ENCODE peak calls at places on chromosomes 11 and 22, in four cellular contexts. One of them, this sample, is unnamed.

GRCh38 chr11:73281796-73282660 is 9.9 kb downstream of the P2RY6 start:
- DNase-seq in BE2C: no peak
- DNase-seq in stimulated activated CD4-positive, alpha-beta T cell treated with anti-CD3 and anti-CD28 coated beads, Interleukin-4, amount 100 ng/mL, for 1 hour: no peak
- DNase-seq in activated naive CD8-positive, alpha-beta T cell treated with anti-CD3 and anti-CD28 coated beads, Interleukin-2, amount 50 U/mL, for 24 hours: no peak
- DNase-seq in this sample: no peak

GRCh38 chr22:30969532-30970355 is 679 bp downstream of the TUG1 start:
- DNase-seq in BE2C: peak; percentile 42
- DNase-seq in stimulated activated CD4-positive, alpha-beta T cell treated with anti-CD3 and anti-CD28 coated beads, Interleukin-4, amount 100 ng/mL, for 1 hour: peak; percentile 48
- DNase-seq in activated naive CD8-positive, alpha-beta T cell treated with anti-CD3 and anti-CD28 coated beads, Interleukin-2, amount 50 U/mL, for 24 hours: peak; percentile 45
- DNase-seq in this sample: no peak

GRCh38 chr11:85685820-85686459 is at the start of gene CCDC89:
- DNase-seq in BE2C: peak; percentile 77
- DNase-seq in stimulated activated CD4-positive, alpha-beta T cell treated with anti-CD3 and anti-CD28 coated beads, Interleukin-4, amount 100 ng/mL, for 1 hour: no peak
- DNase-seq in activated naive CD8-positive, alpha-beta T cell treated with anti-CD3 and anti-CD28 coated beads, Interleukin-2, amount 50 U/mL, for 24 hours: no peak
- DNase-seq in this sample: no peak

GRCh38 chr22:21802673-21803072 is 64.8 kb downstream of the MAPK1 start:
- DNase-seq in BE2C: no peak
- DNase-seq in stimulated activated CD4-positive, alpha-beta T cell treated with anti-CD3 and anti-CD28 coated beads, Interleukin-4, amount 100 ng/mL, for 1 hour: no peak
- DNase-seq in activated naive CD8-positive, alpha-beta T cell treated with anti-CD3 and anti-CD28 coated beads, Interleukin-2, amount 50 U/mL, for 24 hours: no peak
- DNase-seq in this sample: no peak

GRCh38 chr11:27205269-27205668 is 157.7 kb downstream of the CCDC34 start:
- DNase-seq in BE2C: no peak
- DNase-seq in stimulated activated CD4-positive, alpha-beta T cell treated with anti-CD3 and anti-CD28 coated beads, Interleukin-4, amount 100 ng/mL, for 1 hour: no peak
- DNase-seq in activated naive CD8-positive, alpha-beta T cell treated with anti-CD3 and anti-CD28 coated beads, Interleukin-2, amount 50 U/mL, for 24 hours: no peak
- DNase-seq in this sample: no peak

GRCh38 chr22:28116261-28116673 is 197.2 kb upstream of the PITPNB start:
- DNase-seq in BE2C: no peak
- DNase-seq in stimulated activated CD4-positive, alpha-beta T cell treated with anti-CD3 and anti-CD28 coated beads, Interleukin-4, amount 100 ng/mL, for 1 hour: no peak
- DNase-seq in activated naive CD8-positive, alpha-beta T cell treated with anti-CD3 and anti-CD28 coated beads, Interleukin-2, amount 50 U/mL, for 24 hours: no peak
- DNase-seq in this sample: no peak

GRCh38 chr22:32327066-32327465 is 30.6 kb upstream of the RFPL3 start:
- DNase-seq in BE2C: no peak
- DNase-seq in stimulated activated CD4-positive, alpha-beta T cell treated with anti-CD3 and anti-CD28 coated beads, Interleukin-4, amount 100 ng/mL, for 1 hour: no peak
- DNase-seq in activated naive CD8-positive, alpha-beta T cell treated with anti-CD3 and anti-CD28 coated beads, Interleukin-2, amount 50 U/mL, for 24 hours: no peak
- DNase-seq in this sample: no peak

GRCh38 chr22:22378446-22379415 is 129.8 kb downstream of the ZNF280B start:
- DNase-seq in BE2C: no peak
- DNase-seq in stimulated activated CD4-positive, alpha-beta T cell treated with anti-CD3 and anti-CD28 coated beads, Interleukin-4, amount 100 ng/mL, for 1 hour: no peak
- DNase-seq in activated naive CD8-positive, alpha-beta T cell treated with anti-CD3 and anti-CD28 coated beads, Interleukin-2, amount 50 U/mL, for 24 hours: no peak
- DNase-seq in this sample: no peak

GRCh38 chr11:44950036-44950624 is 553 bp downstream of the TP53I11 start:
- DNase-seq in BE2C: peak; percentile 28
- DNase-seq in stimulated activated CD4-positive, alpha-beta T cell treated with anti-CD3 and anti-CD28 coated beads, Interleukin-4, amount 100 ng/mL, for 1 hour: peak; percentile 45
- DNase-seq in activated naive CD8-positive, alpha-beta T cell treated with anti-CD3 and anti-CD28 coated beads, Interleukin-2, amount 50 U/mL, for 24 hours: peak; percentile 58
- DNase-seq in this sample: peak; percentile 39

GRCh38 chr11:8766043-8766992 is 83.7 kb downstream of the RPL27A start:
- DNase-seq in BE2C: no peak
- DNase-seq in stimulated activated CD4-positive, alpha-beta T cell treated with anti-CD3 and anti-CD28 coated beads, Interleukin-4, amount 100 ng/mL, for 1 hour: no peak
- DNase-seq in activated naive CD8-positive, alpha-beta T cell treated with anti-CD3 and anti-CD28 coated beads, Interleukin-2, amount 50 U/mL, for 24 hours: no peak
- DNase-seq in this sample: no peak

GRCh38 chr11:134647066-134647746 is 235.2 kb upstream of the B3GAT1 start:
- DNase-seq in BE2C: no peak
- DNase-seq in stimulated activated CD4-positive, alpha-beta T cell treated with anti-CD3 and anti-CD28 coated beads, Interleukin-4, amount 100 ng/mL, for 1 hour: no peak
- DNase-seq in activated naive CD8-positive, alpha-beta T cell treated with anti-CD3 and anti-CD28 coated beads, Interleukin-2, amount 50 U/mL, for 24 hours: no peak
- DNase-seq in this sample: no peak

GRCh38 chr11:60991457-60991856 is 20.0 kb downstream of the CD6 start:
- DNase-seq in BE2C: no peak
- DNase-seq in stimulated activated CD4-positive, alpha-beta T cell treated with anti-CD3 and anti-CD28 coated beads, Interleukin-4, amount 100 ng/mL, for 1 hour: no peak
- DNase-seq in activated naive CD8-positive, alpha-beta T cell treated with anti-CD3 and anti-CD28 coated beads, Interleukin-2, amount 50 U/mL, for 24 hours: no peak
- DNase-seq in this sample: no peak

GRCh38 chr11:96228472-96228871 is 114.5 kb downstream of the MAML2 start:
- DNase-seq in BE2C: peak; percentile 28
- DNase-seq in stimulated activated CD4-positive, alpha-beta T cell treated with anti-CD3 and anti-CD28 coated beads, Interleukin-4, amount 100 ng/mL, for 1 hour: no peak
- DNase-seq in activated naive CD8-positive, alpha-beta T cell treated with anti-CD3 and anti-CD28 coated beads, Interleukin-2, amount 50 U/mL, for 24 hours: no peak
- DNase-seq in this sample: no peak

GRCh38 chr11:29578806-29579205 is 438.0 kb downstream of the KCNA4 start:
- DNase-seq in BE2C: no peak
- DNase-seq in stimulated activated CD4-positive, alpha-beta T cell treated with anti-CD3 and anti-CD28 coated beads, Interleukin-4, amount 100 ng/mL, for 1 hour: no peak
- DNase-seq in activated naive CD8-positive, alpha-beta T cell treated with anti-CD3 and anti-CD28 coated beads, Interleukin-2, amount 50 U/mL, for 24 hours: no peak
- DNase-seq in this sample: no peak

GRCh38 chr11:123545726-123546125 is 108.7 kb downstream of the SCN3B start:
- DNase-seq in BE2C: no peak
- DNase-seq in stimulated activated CD4-positive, alpha-beta T cell treated with anti-CD3 and anti-CD28 coated beads, Interleukin-4, amount 100 ng/mL, for 1 hour: no peak
- DNase-seq in activated naive CD8-positive, alpha-beta T cell treated with anti-CD3 and anti-CD28 coated beads, Interleukin-2, amount 50 U/mL, for 24 hours: no peak
- DNase-seq in this sample: no peak

GRCh38 chr11:64585150-64585549 is 5.9 kb upstream of the SLC22A12 start:
- DNase-seq in BE2C: no peak
- DNase-seq in stimulated activated CD4-positive, alpha-beta T cell treated with anti-CD3 and anti-CD28 coated beads, Interleukin-4, amount 100 ng/mL, for 1 hour: no peak
- DNase-seq in activated naive CD8-positive, alpha-beta T cell treated with anti-CD3 and anti-CD28 coated beads, Interleukin-2, amount 50 U/mL, for 24 hours: no peak
- DNase-seq in this sample: no peak

GRCh38 chr11:134506046-134506445 is 94.0 kb upstream of the B3GAT1 start:
- DNase-seq in BE2C: no peak
- DNase-seq in stimulated activated CD4-positive, alpha-beta T cell treated with anti-CD3 and anti-CD28 coated beads, Interleukin-4, amount 100 ng/mL, for 1 hour: no peak
- DNase-seq in activated naive CD8-positive, alpha-beta T cell treated with anti-CD3 and anti-CD28 coated beads, Interleukin-2, amount 50 U/mL, for 24 hours: no peak
- DNase-seq in this sample: no peak

GRCh38 chr22:40239345-40239683 is 61.6 kb downstream of the TNRC6B start:
- DNase-seq in BE2C: no peak
- DNase-seq in stimulated activated CD4-positive, alpha-beta T cell treated with anti-CD3 and anti-CD28 coated beads, Interleukin-4, amount 100 ng/mL, for 1 hour: no peak
- DNase-seq in activated naive CD8-positive, alpha-beta T cell treated with anti-CD3 and anti-CD28 coated beads, Interleukin-2, amount 50 U/mL, for 24 hours: no peak
- DNase-seq in this sample: no peak

GRCh38 chr22:42621505-42622002 is 6.9 kb upstream of the POLDIP3 start:
- DNase-seq in BE2C: peak; percentile 92
- DNase-seq in stimulated activated CD4-positive, alpha-beta T cell treated with anti-CD3 and anti-CD28 coated beads, Interleukin-4, amount 100 ng/mL, for 1 hour: peak; percentile 55
- DNase-seq in activated naive CD8-positive, alpha-beta T cell treated with anti-CD3 and anti-CD28 coated beads, Interleukin-2, amount 50 U/mL, for 24 hours: peak; percentile 65
- DNase-seq in this sample: peak; percentile 55

GRCh38 chr11:72573380-72573949 is 100.8 kb downstream of the PDE2A start:
- DNase-seq in BE2C: peak; percentile 73
- DNase-seq in stimulated activated CD4-positive, alpha-beta T cell treated with anti-CD3 and anti-CD28 coated beads, Interleukin-4, amount 100 ng/mL, for 1 hour: peak; percentile 29
- DNase-seq in activated naive CD8-positive, alpha-beta T cell treated with anti-CD3 and anti-CD28 coated beads, Interleukin-2, amount 50 U/mL, for 24 hours: peak; percentile 44
- DNase-seq in this sample: peak; percentile 27

GRCh38 chr11:12086271-12087074 is 23.9 kb upstream of the MICAL2 start:
- DNase-seq in BE2C: no peak
- DNase-seq in stimulated activated CD4-positive, alpha-beta T cell treated with anti-CD3 and anti-CD28 coated beads, Interleukin-4, amount 100 ng/mL, for 1 hour: no peak
- DNase-seq in activated naive CD8-positive, alpha-beta T cell treated with anti-CD3 and anti-CD28 coated beads, Interleukin-2, amount 50 U/mL, for 24 hours: no peak
- DNase-seq in this sample: no peak

GRCh38 chr22:33038836-33039235 is 19.3 kb downstream of the SYN3 start:
- DNase-seq in BE2C: no peak
- DNase-seq in stimulated activated CD4-positive, alpha-beta T cell treated with anti-CD3 and anti-CD28 coated beads, Interleukin-4, amount 100 ng/mL, for 1 hour: no peak
- DNase-seq in activated naive CD8-positive, alpha-beta T cell treated with anti-CD3 and anti-CD28 coated beads, Interleukin-2, amount 50 U/mL, for 24 hours: no peak
- DNase-seq in this sample: no peak

GRCh38 chr22:33565580-33565995 is 354.7 kb downstream of the LARGE1 start:
- DNase-seq in BE2C: no peak
- DNase-seq in stimulated activated CD4-positive, alpha-beta T cell treated with anti-CD3 and anti-CD28 coated beads, Interleukin-4, amount 100 ng/mL, for 1 hour: no peak
- DNase-seq in activated naive CD8-positive, alpha-beta T cell treated with anti-CD3 and anti-CD28 coated beads, Interleukin-2, amount 50 U/mL, for 24 hours: no peak
- DNase-seq in this sample: no peak

GRCh38 chr22:45112136-45112879 is 51.4 kb upstream of the NUP50 start:
- DNase-seq in BE2C: no peak
- DNase-seq in stimulated activated CD4-positive, alpha-beta T cell treated with anti-CD3 and anti-CD28 coated beads, Interleukin-4, amount 100 ng/mL, for 1 hour: no peak
- DNase-seq in activated naive CD8-positive, alpha-beta T cell treated with anti-CD3 and anti-CD28 coated beads, Interleukin-2, amount 50 U/mL, for 24 hours: no peak
- DNase-seq in this sample: no peak

GRCh38 chr11:134358853-134359490 is 27.2 kb downstream of the GLB1L2 start:
- DNase-seq in BE2C: peak; percentile 4
- DNase-seq in stimulated activated CD4-positive, alpha-beta T cell treated with anti-CD3 and anti-CD28 coated beads, Interleukin-4, amount 100 ng/mL, for 1 hour: no peak
- DNase-seq in activated naive CD8-positive, alpha-beta T cell treated with anti-CD3 and anti-CD28 coated beads, Interleukin-2, amount 50 U/mL, for 24 hours: no peak
- DNase-seq in this sample: no peak

GRCh38 chr11:119722281-119722794 is 6.7 kb downstream of the NECTIN1 start:
- DNase-seq in BE2C: no peak
- DNase-seq in stimulated activated CD4-positive, alpha-beta T cell treated with anti-CD3 and anti-CD28 coated beads, Interleukin-4, amount 100 ng/mL, for 1 hour: no peak
- DNase-seq in activated naive CD8-positive, alpha-beta T cell treated with anti-CD3 and anti-CD28 coated beads, Interleukin-2, amount 50 U/mL, for 24 hours: no peak
- DNase-seq in this sample: no peak

GRCh38 chr22:37019309-37020191 is at the start of the genes MPST and TST:
- DNase-seq in BE2C: peak; percentile 89
- DNase-seq in stimulated activated CD4-positive, alpha-beta T cell treated with anti-CD3 and anti-CD28 coated beads, Interleukin-4, amount 100 ng/mL, for 1 hour: peak; percentile 44
- DNase-seq in activated naive CD8-positive, alpha-beta T cell treated with anti-CD3 and anti-CD28 coated beads, Interleukin-2, amount 50 U/mL, for 24 hours: peak; percentile 40
- DNase-seq in this sample: peak; percentile 40

GRCh38 chr11:40921256-40921655 is 538.2 kb downstream of the LRRC4C start:
- DNase-seq in BE2C: no peak
- DNase-seq in stimulated activated CD4-positive, alpha-beta T cell treated with anti-CD3 and anti-CD28 coated beads, Interleukin-4, amount 100 ng/mL, for 1 hour: no peak
- DNase-seq in activated naive CD8-positive, alpha-beta T cell treated with anti-CD3 and anti-CD28 coated beads, Interleukin-2, amount 50 U/mL, for 24 hours: no peak
- DNase-seq in this sample: no peak

GRCh38 chr11:82831364-82831763 is 68.9 kb downstream of the PRCP start:
- DNase-seq in BE2C: no peak
- DNase-seq in stimulated activated CD4-positive, alpha-beta T cell treated with anti-CD3 and anti-CD28 coated beads, Interleukin-4, amount 100 ng/mL, for 1 hour: no peak
- DNase-seq in activated naive CD8-positive, alpha-beta T cell treated with anti-CD3 and anti-CD28 coated beads, Interleukin-2, amount 50 U/mL, for 24 hours: no peak
- DNase-seq in this sample: no peak

GRCh38 chr11:38356255-38356654 is 1758.2 kb upstream of the RAG2 start:
- DNase-seq in BE2C: no peak
- DNase-seq in stimulated activated CD4-positive, alpha-beta T cell treated with anti-CD3 and anti-CD28 coated beads, Interleukin-4, amount 100 ng/mL, for 1 hour: no peak
- DNase-seq in activated naive CD8-positive, alpha-beta T cell treated with anti-CD3 and anti-CD28 coated beads, Interleukin-2, amount 50 U/mL, for 24 hours: no peak
- DNase-seq in this sample: no peak

GRCh38 chr11:30830666-30831065 is 244.5 kb upstream of the MPPED2 start:
- DNase-seq in BE2C: no peak
- DNase-seq in stimulated activated CD4-positive, alpha-beta T cell treated with anti-CD3 and anti-CD28 coated beads, Interleukin-4, amount 100 ng/mL, for 1 hour: no peak
- DNase-seq in activated naive CD8-positive, alpha-beta T cell treated with anti-CD3 and anti-CD28 coated beads, Interleukin-2, amount 50 U/mL, for 24 hours: no peak
- DNase-seq in this sample: no peak

GRCh38 chr22:26711205-26711958 is 54.0 kb downstream of the MIAT start:
- DNase-seq in BE2C: no peak
- DNase-seq in stimulated activated CD4-positive, alpha-beta T cell treated with anti-CD3 and anti-CD28 coated beads, Interleukin-4, amount 100 ng/mL, for 1 hour: no peak
- DNase-seq in activated naive CD8-positive, alpha-beta T cell treated with anti-CD3 and anti-CD28 coated beads, Interleukin-2, amount 50 U/mL, for 24 hours: no peak
- DNase-seq in this sample: no peak

GRCh38 chr11:60334005-60334620 is 7.1 kb downstream of the MS4A6E start:
- DNase-seq in BE2C: peak; percentile 39
- DNase-seq in stimulated activated CD4-positive, alpha-beta T cell treated with anti-CD3 and anti-CD28 coated beads, Interleukin-4, amount 100 ng/mL, for 1 hour: peak; percentile 55
- DNase-seq in activated naive CD8-positive, alpha-beta T cell treated with anti-CD3 and anti-CD28 coated beads, Interleukin-2, amount 50 U/mL, for 24 hours: peak; percentile 76
- DNase-seq in this sample: peak; percentile 59

GRCh38 chr11:65130631-65131416 is 3.5 kb downstream of the SYVN1 start:
- DNase-seq in BE2C: no peak
- DNase-seq in stimulated activated CD4-positive, alpha-beta T cell treated with anti-CD3 and anti-CD28 coated beads, Interleukin-4, amount 100 ng/mL, for 1 hour: no peak
- DNase-seq in activated naive CD8-positive, alpha-beta T cell treated with anti-CD3 and anti-CD28 coated beads, Interleukin-2, amount 50 U/mL, for 24 hours: peak; percentile 4
- DNase-seq in this sample: no peak

GRCh38 chr11:75233688-75234295 is 6.8 kb upstream of the TPBGL start:
- DNase-seq in BE2C: no peak
- DNase-seq in stimulated activated CD4-positive, alpha-beta T cell treated with anti-CD3 and anti-CD28 coated beads, Interleukin-4, amount 100 ng/mL, for 1 hour: no peak
- DNase-seq in activated naive CD8-positive, alpha-beta T cell treated with anti-CD3 and anti-CD28 coated beads, Interleukin-2, amount 50 U/mL, for 24 hours: peak; percentile 20
- DNase-seq in this sample: no peak

GRCh38 chr11:65425105-65425970 is 2.7 kb downstream of the NEAT1 start:
- DNase-seq in BE2C: no peak
- DNase-seq in stimulated activated CD4-positive, alpha-beta T cell treated with anti-CD3 and anti-CD28 coated beads, Interleukin-4, amount 100 ng/mL, for 1 hour: peak; percentile 67
- DNase-seq in activated naive CD8-positive, alpha-beta T cell treated with anti-CD3 and anti-CD28 coated beads, Interleukin-2, amount 50 U/mL, for 24 hours: peak; percentile 72
- DNase-seq in this sample: peak; percentile 81

GRCh38 chr22:20133930-20134549 is 2.4 kb downstream of the ZDHHC8 start:
- DNase-seq in BE2C: no peak
- DNase-seq in stimulated activated CD4-positive, alpha-beta T cell treated with anti-CD3 and anti-CD28 coated beads, Interleukin-4, amount 100 ng/mL, for 1 hour: no peak
- DNase-seq in activated naive CD8-positive, alpha-beta T cell treated with anti-CD3 and anti-CD28 coated beads, Interleukin-2, amount 50 U/mL, for 24 hours: no peak
- DNase-seq in this sample: no peak

GRCh38 chr11:60974726-60975125 is 3.2 kb downstream of the CD6 start:
- DNase-seq in BE2C: no peak
- DNase-seq in stimulated activated CD4-positive, alpha-beta T cell treated with anti-CD3 and anti-CD28 coated beads, Interleukin-4, amount 100 ng/mL, for 1 hour: no peak
- DNase-seq in activated naive CD8-positive, alpha-beta T cell treated with anti-CD3 and anti-CD28 coated beads, Interleukin-2, amount 50 U/mL, for 24 hours: no peak
- DNase-seq in this sample: no peak

This sample was measured in activated naive CD4-positive, alpha-beta T cell treated with anti-CD3 and anti-CD28 coated beads, Interleukin-2, amount 50 U/mL, for 16 hours.